ENCODE peak calls at places on chromosomes 12 and 14, in five cellular contexts. L is A549, H is foreskin fibroblast, Y is heart left ventricle, V is astrocyte of the spinal cord. C is an unnamed sample.

GRCh38 chr14:21999400-21999799 is 325.8 kb upstream of the OR4E1 start:
- DNase-seq in L (no peak), H (no peak), Y (no peak), V (no peak), C (no peak)

GRCh38 chr14:44162197-44162596 is 344.9 kb downstream of the FSCB start:
- DNase-seq in L (no peak), H (no peak), Y (no peak), V (no peak), C (no peak)

GRCh38 chr14:36818794-36819384 is 157.2 kb downstream of the PAX9 start:
- DNase-seq in L (no peak), H (peak), Y (no peak), V (no peak), C (no peak)

GRCh38 chr14:75156901-75157300 is 19.5 kb downstream of the TMED10 start:
- DNase-seq in L (no peak), H (no peak), Y (no peak), V (peak), C (no peak)

GRCh38 chr12:53950789-53951576 is 3.7 kb upstream of the HOXC12 start:
- DNase-seq in L (no peak), H (peak), Y (no peak), V (no peak), C (no peak)

GRCh38 chr14:98290596-98290995 is 981.4 kb downstream of the BCL11B start:
- DNase-seq in L (no peak), H (no peak), Y (no peak), V (peak), C (no peak)

GRCh38 chr12:29783773-29784666 is at the start of gene TMTC1:
- DNase-seq in L (peak), H (peak), Y (peak), V (peak), C (no peak)

GRCh38 chr12:100229036-100229635 is 28.5 kb downstream of the ACTR6 start:
- DNase-seq in L (no peak), H (peak), Y (no peak), V (no peak), C (no peak)

GRCh38 chr12:54452628-54453027 is 20.8 kb downstream of the GTSF1 start:
- DNase-seq in L (no peak), H (no peak), Y (no peak), V (no peak), C (no peak)

GRCh38 chr12:124387510-124387855 is 92.6 kb downstream of the RFLNA start:
- DNase-seq in L (no peak), H (no peak), Y (peak), V (no peak), C (no peak)

GRCh38 chr12:40225337-40225983 is 663 bp downstream of the LRRK2 start:
- DNase-seq in L (no peak), H (peak), Y (no peak), V (no peak), C (no peak)

GRCh38 chr12:40228727-40229126 is 3.9 kb downstream of the LRRK2 start:
- DNase-seq in L (no peak), H (no peak), Y (no peak), V (no peak), C (no peak)

GRCh38 chr12:40225984-40226602 is 1.3 kb downstream of the LRRK2 start:
- DNase-seq in L (no peak), H (no peak), Y (no peak), V (no peak), C (no peak)

GRCh38 chr12:40226652-40227051 is 1.9 kb downstream of the LRRK2 start:
- DNase-seq in L (peak), H (peak), Y (peak), V (peak), C (no peak)

GRCh38 chr12:40227447-40227846 is 2.6 kb downstream of the LRRK2 start:
- DNase-seq in L (no peak), H (no peak), Y (no peak), V (no peak), C (no peak)
- TF ChIP-seq CTCF in L (no peak), H (no peak), Y (no peak), V (no peak), C (no peak)

DNA sequence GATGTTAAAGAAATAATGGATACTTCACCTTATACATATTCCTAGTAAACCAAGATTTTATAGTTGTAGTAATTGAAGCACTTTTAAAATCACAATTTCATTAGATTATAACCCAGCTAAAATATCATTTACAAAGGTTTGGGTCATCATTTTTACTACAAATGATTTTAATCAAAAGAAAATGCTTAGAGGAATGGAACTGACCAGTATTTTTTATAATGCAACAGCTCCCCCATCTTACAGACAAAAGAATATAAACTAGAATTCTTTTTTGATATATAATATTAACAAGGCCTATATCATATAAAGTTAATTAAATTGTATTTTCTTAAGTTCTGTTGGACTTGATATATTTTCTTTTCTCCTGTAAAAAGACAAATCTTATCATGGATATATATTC is 20.4 kb upstream of the LRFN5 start:
- DNase-seq in L (no peak), H (no peak), Y (no peak), V (no peak), C (no peak)
- H3K4me3 ChIP-seq in L (no peak), H (no peak), Y (no peak), V (no peak), C (no peak)

DNA sequence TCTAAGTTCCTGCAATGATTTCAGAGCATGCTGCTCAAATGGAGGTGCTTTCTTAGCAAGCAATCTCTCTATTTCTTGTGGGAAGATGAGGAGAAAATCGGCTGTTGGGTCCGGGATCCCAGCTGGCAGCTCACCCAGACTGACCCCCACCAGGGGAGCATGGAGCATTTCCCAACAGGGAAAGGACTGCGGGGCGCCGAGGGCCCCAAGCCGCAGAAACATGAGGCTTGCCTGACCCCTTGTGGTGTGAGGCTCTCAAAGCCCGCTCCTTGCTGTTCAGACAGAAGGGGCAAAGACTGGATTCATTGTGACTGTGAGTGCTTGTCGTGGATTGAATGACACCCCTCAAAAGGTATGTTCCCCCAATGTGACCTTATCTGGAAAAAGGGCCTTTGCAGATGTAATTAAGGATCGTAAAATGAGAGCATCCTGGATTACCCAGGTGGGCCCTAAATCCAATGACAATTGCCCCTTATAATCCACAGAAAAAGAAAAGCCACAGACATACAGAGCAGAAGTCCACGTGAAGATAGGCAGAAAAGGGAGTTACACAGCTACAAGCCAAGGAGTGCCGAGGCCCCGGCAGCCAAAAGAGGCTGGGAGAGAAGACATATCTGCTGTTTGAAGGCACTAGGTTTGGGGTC is 116.3 kb upstream of the VASH1 start:
- DNase-seq in L (peak), H (peak), Y (peak), V (peak), C (peak)
- TF ChIP-seq CTCF in L (peak), H (peak), Y (peak), V (peak), C (peak)

GRCh38 chr12:122129131-122129530 is 44.9 kb downstream of the IL31 start:
- DNase-seq in L (no peak), H (no peak), Y (no peak), V (no peak), C (no peak)

GRCh38 chr12:122127839-122128238 is 46.2 kb downstream of the IL31 start:
- DNase-seq in L (no peak), H (no peak), Y (no peak), V (no peak), C (no peak)

GRCh38 chr12:122126713-122127597 is 47.1 kb downstream of the IL31 start:
- DNase-seq in L (peak), H (no peak), Y (no peak), V (no peak), C (no peak)

GRCh38 chr12:122128481-122128880 is 45.5 kb downstream of the IL31 start:
- DNase-seq in L (no peak), H (no peak), Y (no peak), V (no peak), C (no peak)

DNA sequence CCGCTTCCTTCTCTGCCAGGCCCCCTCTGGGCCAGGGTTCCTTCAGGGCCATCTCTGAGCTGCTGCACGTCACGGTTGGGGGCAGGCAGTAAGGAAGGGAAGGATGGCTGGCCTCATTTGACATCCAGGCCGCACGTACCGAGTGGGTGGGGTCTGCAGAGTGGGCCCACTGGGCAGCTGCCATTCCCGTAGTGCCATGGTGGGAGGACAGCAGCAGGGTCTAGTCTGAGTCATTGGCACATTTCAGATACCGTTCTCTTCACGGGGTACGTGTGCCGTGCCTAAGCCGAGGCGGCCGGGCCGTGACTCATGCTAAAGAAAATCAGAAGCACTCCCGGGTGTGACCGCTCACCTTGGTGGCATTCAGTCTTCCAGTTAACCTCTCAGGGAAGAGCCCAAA is 43.9 kb downstream of the IL31 start:
- DNase-seq in L (no peak), H (no peak), Y (no peak), V (peak), C (peak)
- H3K4me3 ChIP-seq in L (no peak), H (no peak), Y (no peak), V (no peak), C (no peak)

DNA sequence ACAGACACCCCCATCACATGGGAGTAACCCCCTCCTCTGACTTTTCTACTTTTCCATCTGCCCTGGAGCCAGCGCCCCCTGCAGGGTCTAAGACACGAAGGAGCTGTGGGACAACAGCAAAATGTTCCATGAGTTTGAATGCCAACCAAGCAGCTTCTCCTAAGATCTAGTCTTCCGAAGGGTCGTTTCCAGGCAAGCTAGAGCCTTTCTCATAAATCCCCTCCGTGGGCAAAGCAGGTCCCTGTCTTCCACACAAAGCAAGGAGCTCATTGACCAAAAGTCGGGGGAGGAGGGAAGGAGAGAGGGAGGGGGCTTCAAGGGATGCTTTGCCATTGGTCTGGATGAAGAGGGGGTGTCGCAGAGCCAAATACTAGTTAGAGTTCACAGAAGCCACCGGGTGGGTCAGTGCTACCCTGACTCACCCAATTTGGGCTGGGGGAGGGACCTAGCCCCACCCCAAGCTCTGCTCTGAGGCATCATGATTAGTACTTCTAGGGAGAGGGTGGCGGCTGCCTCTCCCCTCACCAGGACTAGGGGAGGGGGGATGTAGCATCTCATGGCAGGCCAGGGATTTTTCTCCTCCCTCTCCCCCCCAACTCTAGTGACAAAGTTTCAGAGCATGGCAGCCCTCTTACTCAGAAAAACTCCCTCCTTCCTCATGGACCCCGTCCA is 1.6 kb downstream of the MSI1 start:
- DNase-seq in L (no peak), H (peak), Y (no peak), V (no peak), C (no peak)
- TF ChIP-seq CTCF in L (peak), H (peak), Y (peak), V (peak), C (peak)